ENCODE peak calls at places on chromosomes 5 and 9, in nine cellular contexts. S, X, G, Q, P, C, J, F and T are unnamed samples.

GRCh38 chr9:68668127-68668526 is 36.9 kb upstream of the PIP5K1B start:
- DNase-seq in S (no peak), X (no peak), G (no peak), Q (no peak), P (no peak), C (no peak), J (no peak), F (no peak), T (no peak)

GRCh38 chr5:177994561-177995190 is 1.4 kb downstream of the PROP1 start:
- DNase-seq in S (no peak), X (no peak), G (no peak), Q (no peak), P (no peak), C (peak), J (no peak), F (no peak), T (no peak)

GRCh38 chr9:69753830-69754229 is 6.0 kb downstream of the PTAR1 start:
- DNase-seq in S (no peak), X (no peak), G (no peak), Q (no peak), P (no peak), C (no peak), J (no peak), F (no peak), T (no peak)

GRCh38 chr5:164204338-164204946 is 699.0 kb downstream of the MAT2B start:
- DNase-seq in S (no peak), X (no peak), G (no peak), Q (no peak), P (no peak), C (no peak), J (no peak), F (no peak), T (no peak)

GRCh38 chr5:56918054-56918453 is 8.7 kb downstream of the SETD9 start:
- DNase-seq in S (no peak), X (no peak), G (no peak), Q (no peak), P (no peak), C (no peak), J (no peak), F (no peak), T (no peak)

GRCh38 chr9:114894206-114894605 is 36.2 kb downstream of the TNFSF8 start:
- DNase-seq in S (no peak), X (no peak), G (no peak), Q (no peak), P (no peak), C (no peak), J (no peak), F (no peak), T (no peak)

GRCh38 chr9:16526380-16526779 is 344.1 kb downstream of the BNC2 start:
- DNase-seq in S (no peak), X (no peak), G (no peak), Q (peak), P (no peak), C (no peak), J (no peak), F (no peak), T (no peak)

GRCh38 chr5:154190652-154191304 is at the start of gene GALNT10:
- DNase-seq in S (peak), X (peak), G (peak), Q (peak), P (peak), C (peak), J (peak), F (peak), T (peak)

GRCh38 chr9:136791466-136792276 is 527 bp downstream of the TMEM141 start:
- DNase-seq in S (peak), X (peak), G (peak), Q (peak), P (peak), C (peak), J (peak), F (peak), T (peak)